ENCODE peak calls at places on chromosomes 12 and 14, in eight cellular contexts. Q is mucosa of descending colon, H is right atrium auricular region, L is AG04450, F is breast epithelium, X is fibroblast of pulmonary artery, P is tibial artery, V is right lobe of liver. C is an unnamed sample.

GRCh38 chr12:120110550-120111501 is 5.7 kb downstream of the RAB35 start:
- DNase-seq in Q (peak; percentile 38), H (peak; percentile 66), L (no peak), F (no peak), X (no peak), P (peak; percentile 75), V (peak; percentile 75), C (no peak)

GRCh38 chr12:89059721-89060120 is 292.6 kb downstream of the DUSP6 start:
- DNase-seq in Q (peak; percentile 18), H (no peak), L (no peak), F (no peak), X (no peak), P (no peak), V (no peak), C (no peak)

GRCh38 chr12:131052891-131053290 is 99.2 kb downstream of the ADGRD1 start:
- DNase-seq in Q (no peak), H (no peak), L (no peak), F (no peak), X (no peak), P (no peak), V (no peak), C (no peak)

GRCh38 chr12:54173906-54174471 is 14.8 kb downstream of the SMUG1 start:
- DNase-seq in Q (no peak), H (no peak), L (no peak), F (no peak), X (no peak), P (no peak), V (no peak), C (no peak)

GRCh38 chr12:92665496-92665895 is 37.3 kb upstream of the PLEKHG7 start:
- DNase-seq in Q (no peak), H (no peak), L (no peak), F (no peak), X (no peak), P (no peak), V (no peak), C (no peak)

GRCh38 chr14:67764496-67764895 is 51.9 kb downstream of the ZFYVE26 start:
- DNase-seq in Q (peak; percentile 68), H (no peak), L (no peak), F (no peak), X (no peak), P (no peak), V (no peak), C (no peak)

GRCh38 chr14:75820761-75821160 is 159.7 kb downstream of the TTLL5 start:
- DNase-seq in Q (no peak), H (no peak), L (no peak), F (no peak), X (no peak), P (no peak), V (no peak), C (no peak)

GRCh38 chr14:34359423-34360120 is 102.5 kb downstream of the SPTSSA start:
- DNase-seq in Q (peak; percentile 35), H (no peak), L (no peak), F (no peak), X (no peak), P (no peak), V (no peak), C (no peak)

GRCh38 chr12:30357712-30358111 is 338.0 kb downstream of the IPO8 start:
- DNase-seq in Q (no peak), H (no peak), L (no peak), F (no peak), X (no peak), P (no peak), V (no peak), C (no peak)

GRCh38 chr14:105187935-105188524 is 6.9 kb upstream of the NUDT14 start:
- DNase-seq in Q (peak; percentile 74), H (no peak), L (no peak), F (no peak), X (no peak), P (no peak), V (no peak), C (peak; percentile 86)

GRCh38 chr12:23954332-23954731 is 4.9 kb upstream of the SOX5 start:
- DNase-seq in Q (no peak), H (no peak), L (no peak), F (no peak), X (peak; percentile 14), P (no peak), V (no peak), C (no peak)

GRCh38 chr14:60637490-60638452 is 11.5 kb downstream of the SIX1 start:
- DNase-seq in Q (no peak), H (no peak), L (no peak), F (no peak), X (no peak), P (no peak), V (no peak), C (no peak)

GRCh38 chr12:119258149-119258548 is 76.4 kb upstream of the CCDC60 start:
- DNase-seq in Q (no peak), H (no peak), L (no peak), F (no peak), X (no peak), P (no peak), V (no peak), C (peak; percentile 65)

GRCh38 chr14:52834440-52834842 is 43.0 kb upstream of the GNPNAT1 start:
- DNase-seq in Q (no peak), H (no peak), L (peak; percentile 38), F (no peak), X (peak; percentile 81), P (no peak), V (no peak), C (no peak)

GRCh38 chr12:98373982-98374381 is 141.4 kb upstream of the TMPO start:
- DNase-seq in Q (no peak), H (no peak), L (no peak), F (no peak), X (peak; percentile 18), P (no peak), V (no peak), C (no peak)

GRCh38 chr12:49428652-49429549 is 61.6 kb downstream of the SPATS2 start:
- DNase-seq in Q (no peak), H (no peak), L (peak; percentile 24), F (no peak), X (peak; percentile 83), P (no peak), V (no peak), C (no peak)

GRCh38 chr12:45191239-45191638 is 24.7 kb upstream of the ANO6 start:
- DNase-seq in Q (no peak), H (no peak), L (no peak), F (no peak), X (peak; percentile 52), P (no peak), V (no peak), C (no peak)

GRCh38 chr14:87002831-87003230 is 990.2 kb downstream of the GALC start:
- DNase-seq in Q (no peak), H (no peak), L (no peak), F (no peak), X (no peak), P (no peak), V (no peak), C (no peak)

GRCh38 chr14:53924754-53925153 is 31.9 kb downstream of the BMP4 start:
- DNase-seq in Q (no peak), H (no peak), L (peak; percentile 54), F (no peak), X (peak; percentile 78), P (no peak), V (no peak), C (no peak)

GRCh38 chr14:71855399-71856036 is 76.7 kb upstream of the RGS6 start:
- DNase-seq in Q (peak; percentile 89), H (peak; percentile 68), L (peak; percentile 49), F (no peak), X (peak; percentile 84), P (peak; percentile 74), V (peak; percentile 66), C (peak; percentile 85)

GRCh38 chr12:94676011-94676709 is 25.8 kb upstream of the TMCC3 start:
- DNase-seq in Q (peak; percentile 21), H (peak; percentile 70), L (no peak), F (no peak), X (peak; percentile 42), P (peak; percentile 80), V (peak; percentile 47), C (no peak)

GRCh38 chr12:1173806-1174617 is 183.0 kb downstream of the ERC1 start:
- DNase-seq in Q (peak; percentile 9), H (no peak), L (no peak), F (no peak), X (no peak), P (no peak), V (no peak), C (no peak)

GRCh38 chr14:31128601-31129526 is 78.7 kb downstream of the HECTD1 start:
- DNase-seq in Q (no peak), H (no peak), L (no peak), F (no peak), X (no peak), P (no peak), V (no peak), C (no peak)

DNA sequence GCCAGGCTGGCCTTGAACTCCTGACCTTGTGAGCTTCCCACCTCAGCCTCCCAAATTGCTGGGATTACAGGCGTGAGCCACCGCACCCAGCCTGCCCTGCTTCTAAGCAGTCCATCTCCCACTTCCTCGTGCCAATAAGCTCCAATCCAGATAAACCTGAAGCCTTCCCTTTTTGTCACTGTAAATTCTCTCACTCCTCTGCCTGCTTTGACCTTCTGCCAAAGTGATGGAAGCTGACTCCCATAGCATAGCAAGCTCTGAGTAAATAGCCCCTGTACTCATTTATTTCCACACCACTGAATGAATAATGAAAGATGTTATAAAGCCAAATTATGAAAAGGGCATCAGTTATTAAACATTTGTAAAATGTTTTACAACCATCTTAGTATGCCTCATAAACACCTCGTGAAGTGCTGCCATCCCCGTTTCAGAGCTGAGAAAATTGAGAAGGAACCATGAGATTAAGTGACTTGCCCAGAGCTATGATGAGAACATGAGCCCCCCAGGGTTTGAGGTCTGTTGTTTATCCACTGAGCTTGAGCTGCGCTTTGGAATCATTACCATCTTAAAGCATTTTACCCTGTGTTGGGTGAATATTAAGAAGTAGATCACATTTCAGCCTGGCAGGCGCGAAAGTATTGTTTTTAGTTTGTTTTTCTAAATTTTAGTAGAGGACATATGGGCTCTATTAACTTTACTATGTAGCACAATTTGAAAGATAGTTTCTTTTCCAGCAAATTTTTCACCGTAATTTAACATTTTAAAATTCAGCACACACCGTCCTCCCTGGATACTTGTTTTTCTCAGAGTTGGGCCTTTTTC is 30.3 kb downstream of the MANSC1 start:
- DNase-seq in Q (no peak), H (no peak), L (no peak), F (no peak), X (no peak), P (no peak), V (no peak), C (no peak)
- H3K4me3 ChIP-seq in Q (no peak overlapping the region), H (peak overlapping the region; percentile 19), L (no peak overlapping the region), F (peak overlapping the region; percentile 15), X (peak overlapping the region; percentile 17), P (peak overlapping the region; percentile 24), V (peak overlapping the region; percentile 14), C (no peak overlapping the region)

GRCh38 chr14:92121670-92122350 is at the start of the genes CPSF2 and NDUFB1:
- DNase-seq in Q (peak; percentile 90), H (peak; percentile 79), L (no peak), F (peak; percentile 71), X (peak; percentile 74), P (peak; percentile 78), V (peak; percentile 87), C (peak; percentile 88)
- TF ChIP-seq CTCF in Q (no peak), H (no peak), L (no peak), F (no peak), X (no peak), P (peak; percentile 41), V (no peak), C (no peak)

GRCh38 chr12:65454115-65454823 is 175.8 kb downstream of the MSRB3 start:
- DNase-seq in Q (no peak), H (no peak), L (no peak), F (no peak), X (no peak), P (no peak), V (no peak), C (no peak)
- H3K4me3 ChIP-seq in Q (no peak overlapping the region), H (no peak overlapping the region), L (no peak overlapping the region), F (no peak overlapping the region), X (no peak overlapping the region), P (no peak overlapping the region), V (no peak overlapping the region), C (no peak overlapping the region)

GRCh38 chr12:42804928-42805327 is 215.4 kb upstream of the PRICKLE1 start:
- DNase-seq in Q (no peak), H (no peak), L (no peak), F (no peak), X (no peak), P (no peak), V (no peak), C (peak; percentile 21)
- TF ChIP-seq CTCF in Q (no peak), H (no peak), L (no peak), F (no peak), X (no peak), P (no peak), V (no peak), C (peak; percentile 26)